ENCODE peak calls at places on chromosomes 11 and 22, in five cellular contexts. One of them, this sample, is unnamed.

GRCh38 chr11:69726019-69726418 is 22.2 kb upstream of the FGF19 start:
- DNase-seq in sigmoid colon: no peak
- DNase-seq in Peyer's patch: no peak
- DNase-seq in gastrocnemius medialis: no peak
- DNase-seq in PC-3: no peak
- DNase-seq in this sample: no peak

GRCh38 chr22:26599505-26599904 is 9.6 kb upstream of the TPST2 start:
- DNase-seq in sigmoid colon: no peak
- DNase-seq in Peyer's patch: no peak
- DNase-seq in gastrocnemius medialis: no peak
- DNase-seq in PC-3: no peak
- DNase-seq in this sample: no peak

GRCh38 chr11:121841487-121842167 is 274.4 kb downstream of the BLID start:
- DNase-seq in sigmoid colon: peak; percentile 63
- DNase-seq in Peyer's patch: no peak
- DNase-seq in gastrocnemius medialis: no peak
- DNase-seq in PC-3: peak; percentile 47
- DNase-seq in this sample: peak; percentile 82

GRCh38 chr11:94144233-94144632 is 15.6 kb downstream of the PANX1 start:
- DNase-seq in sigmoid colon: no peak
- DNase-seq in Peyer's patch: no peak
- DNase-seq in gastrocnemius medialis: no peak
- DNase-seq in PC-3: peak; percentile 46
- DNase-seq in this sample: no peak

GRCh38 chr22:36872866-36873498 is 12.2 kb downstream of the NCF4 start:
- DNase-seq in sigmoid colon: no peak
- DNase-seq in Peyer's patch: no peak
- DNase-seq in gastrocnemius medialis: no peak
- DNase-seq in PC-3: no peak
- DNase-seq in this sample: no peak

GRCh38 chr11:30314625-30315024 is 8.3 kb upstream of the ARL14EP start:
- DNase-seq in sigmoid colon: no peak
- DNase-seq in Peyer's patch: no peak
- DNase-seq in gastrocnemius medialis: no peak
- DNase-seq in PC-3: peak; percentile 7
- DNase-seq in this sample: no peak

GRCh38 chr11:8277691-8278090 is 14.0 kb upstream of the LMO1 start:
- DNase-seq in sigmoid colon: peak; percentile 26
- DNase-seq in Peyer's patch: no peak
- DNase-seq in gastrocnemius medialis: no peak
- DNase-seq in PC-3: no peak
- DNase-seq in this sample: no peak

GRCh38 chr22:28742562-28742962 is 723 bp downstream of the HSCB start:
- DNase-seq in sigmoid colon: no peak
- DNase-seq in Peyer's patch: peak; percentile 87
- DNase-seq in gastrocnemius medialis: no peak
- DNase-seq in PC-3: no peak
- DNase-seq in this sample: no peak

GRCh38 chr11:75314771-75315438 is 36.6 kb downstream of the ARRB1 start:
- DNase-seq in sigmoid colon: peak; percentile 54
- DNase-seq in Peyer's patch: no peak
- DNase-seq in gastrocnemius medialis: no peak
- DNase-seq in PC-3: no peak
- DNase-seq in this sample: no peak

GRCh38 chr11:96098511-96099241 is 174.8 kb upstream of the MTMR2 start:
- DNase-seq in sigmoid colon: no peak
- DNase-seq in Peyer's patch: no peak
- DNase-seq in gastrocnemius medialis: no peak
- DNase-seq in PC-3: peak; percentile 80
- DNase-seq in this sample: no peak

GRCh38 chr11:74520927-74521665 is 27.6 kb upstream of the LIPT2 start:
- DNase-seq in sigmoid colon: no peak
- DNase-seq in Peyer's patch: no peak
- DNase-seq in gastrocnemius medialis: no peak
- DNase-seq in PC-3: no peak
- DNase-seq in this sample: no peak

GRCh38 chr11:1830500-1831223 is 4.1 kb upstream of the SYT8 start:
- DNase-seq in sigmoid colon: no peak
- DNase-seq in Peyer's patch: no peak
- DNase-seq in gastrocnemius medialis: no peak
- DNase-seq in PC-3: no peak
- DNase-seq in this sample: no peak

GRCh38 chr11:120660024-120660565 is 148.5 kb downstream of the GRIK4 start:
- DNase-seq in sigmoid colon: no peak
- DNase-seq in Peyer's patch: no peak
- DNase-seq in gastrocnemius medialis: no peak
- DNase-seq in PC-3: peak; percentile 55
- DNase-seq in this sample: no peak

GRCh38 chr11:123525511-123525918 is 95.4 kb downstream of the GRAMD1B start:
- DNase-seq in sigmoid colon: no peak
- DNase-seq in Peyer's patch: peak; percentile 6
- DNase-seq in gastrocnemius medialis: no peak
- DNase-seq in PC-3: no peak
- DNase-seq in this sample: no peak

GRCh38 chr11:84990141-84990540 is 637.0 kb downstream of the DLG2 start:
- DNase-seq in sigmoid colon: no peak
- DNase-seq in Peyer's patch: no peak
- DNase-seq in gastrocnemius medialis: no peak
- DNase-seq in PC-3: no peak
- DNase-seq in this sample: no peak

GRCh38 chr11:28757725-28758515 is 649.7 kb downstream of the METTL15 start:
- DNase-seq in sigmoid colon: no peak
- DNase-seq in Peyer's patch: no peak
- DNase-seq in gastrocnemius medialis: no peak
- DNase-seq in PC-3: peak; percentile 95
- DNase-seq in this sample: peak; percentile 89

GRCh38 chr22:49655168-49655812 is 172.4 kb downstream of the BRD1 start:
- DNase-seq in sigmoid colon: no peak
- DNase-seq in Peyer's patch: no peak
- DNase-seq in gastrocnemius medialis: no peak
- DNase-seq in PC-3: no peak
- DNase-seq in this sample: no peak

GRCh38 chr11:43790444-43790794 is 90.2 kb upstream of the ALKBH3 start:
- DNase-seq in sigmoid colon: no peak
- DNase-seq in Peyer's patch: no peak
- DNase-seq in gastrocnemius medialis: no peak
- DNase-seq in PC-3: peak; percentile 9
- DNase-seq in this sample: no peak

GRCh38 chr11:58152776-58153175 is 27.4 kb upstream of the OR9I1 start:
- DNase-seq in sigmoid colon: no peak
- DNase-seq in Peyer's patch: no peak
- DNase-seq in gastrocnemius medialis: no peak
- DNase-seq in PC-3: no peak
- DNase-seq in this sample: no peak

GRCh38 chr11:26851696-26852095 is 129.8 kb upstream of the SLC5A12 start:
- DNase-seq in sigmoid colon: no peak
- DNase-seq in Peyer's patch: no peak
- DNase-seq in gastrocnemius medialis: no peak
- DNase-seq in PC-3: no peak
- DNase-seq in this sample: no peak

GRCh38 chr11:76939219-76939631 is 78.5 kb downstream of the ACER3 start:
- DNase-seq in sigmoid colon: no peak
- DNase-seq in Peyer's patch: no peak
- DNase-seq in gastrocnemius medialis: no peak
- DNase-seq in PC-3: peak; percentile 89
- DNase-seq in this sample: no peak

GRCh38 chr11:106619320-106619990 is 398.8 kb downstream of the GUCY1A2 start:
- DNase-seq in sigmoid colon: no peak
- DNase-seq in Peyer's patch: no peak
- DNase-seq in gastrocnemius medialis: no peak
- DNase-seq in PC-3: peak; percentile 44
- DNase-seq in this sample: no peak

GRCh38 chr11:114321621-114322257 is 25.5 kb downstream of the NNMT start:
- DNase-seq in sigmoid colon: no peak
- DNase-seq in Peyer's patch: no peak
- DNase-seq in gastrocnemius medialis: no peak
- DNase-seq in PC-3: peak; percentile 80
- DNase-seq in this sample: peak; percentile 90

GRCh38 chr11:94473177-94473799 is 20.4 kb downstream of the MRE11 start:
- DNase-seq in sigmoid colon: no peak
- DNase-seq in Peyer's patch: no peak
- DNase-seq in gastrocnemius medialis: no peak
- DNase-seq in PC-3: no peak
- DNase-seq in this sample: no peak

GRCh38 chr11:18204771-18205170 is 31.8 kb downstream of the SAA4 start:
- DNase-seq in sigmoid colon: no peak
- DNase-seq in Peyer's patch: no peak
- DNase-seq in gastrocnemius medialis: no peak
- DNase-seq in PC-3: no peak
- DNase-seq in this sample: no peak

DNA sequence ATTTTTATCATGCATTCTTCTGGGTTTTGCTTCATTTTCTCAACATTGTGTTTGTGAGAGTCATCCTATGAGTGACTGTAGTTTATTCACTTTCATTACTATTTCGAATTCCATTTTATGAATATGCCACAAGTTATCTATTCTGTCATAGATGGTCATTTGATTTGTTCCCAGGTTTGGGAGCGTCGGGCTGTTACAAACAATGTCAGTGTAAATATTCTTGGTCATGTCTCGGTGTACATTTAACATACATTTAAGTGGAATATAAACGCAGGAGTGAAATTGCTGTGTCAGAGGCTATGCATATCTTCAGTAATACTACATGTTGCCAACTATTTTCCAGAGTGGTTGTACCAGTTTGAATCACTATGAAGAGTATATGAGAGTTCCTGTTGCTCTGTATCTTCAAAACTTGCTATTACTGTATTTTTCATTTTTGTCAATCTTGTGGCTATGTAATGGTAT is 2.4 kb downstream of the TRIM44 start:
- DNase-seq in sigmoid colon: no peak
- DNase-seq in Peyer's patch: no peak
- DNase-seq in gastrocnemius medialis: no peak
- DNase-seq in PC-3: peak; percentile 24
- DNase-seq in this sample: no peak
- H3K4me3 ChIP-seq in sigmoid colon: no peak overlapping the region
- H3K4me3 ChIP-seq in Peyer's patch: no peak overlapping the region
- H3K4me3 ChIP-seq in gastrocnemius medialis: peak overlapping the region; percentile 90
- H3K4me3 ChIP-seq in PC-3: peak overlapping the region; percentile 74
- H3K4me3 ChIP-seq in this sample: no peak overlapping the region

DNA sequence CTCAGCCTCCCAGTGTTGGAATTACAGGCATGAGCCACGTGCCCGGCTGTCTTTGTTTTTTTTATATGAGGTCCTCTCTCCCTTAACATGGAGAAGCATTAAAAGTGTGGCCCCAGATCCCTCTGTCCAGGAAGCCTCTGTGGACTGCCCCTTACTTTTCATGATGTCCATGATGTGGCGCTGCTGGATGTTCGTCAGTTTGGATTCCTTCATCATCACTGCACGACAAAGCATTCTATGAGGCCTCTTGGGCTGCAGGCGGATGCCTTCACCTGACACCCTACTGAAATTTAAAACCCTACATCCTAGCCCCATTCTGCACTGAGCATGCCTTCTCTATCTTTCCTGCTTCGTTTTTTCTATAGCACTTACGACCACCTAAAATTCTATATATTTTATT is 2.1 kb downstream of the C22orf23 start:
- DNase-seq in sigmoid colon: no peak
- DNase-seq in Peyer's patch: no peak
- DNase-seq in gastrocnemius medialis: no peak
- DNase-seq in PC-3: no peak
- DNase-seq in this sample: no peak
- TF ChIP-seq CTCF in sigmoid colon: no peak
- TF ChIP-seq CTCF in Peyer's patch: no peak
- TF ChIP-seq CTCF in gastrocnemius medialis: no peak
- TF ChIP-seq CTCF in PC-3: no peak
- TF ChIP-seq CTCF in this sample: no peak

DNA sequence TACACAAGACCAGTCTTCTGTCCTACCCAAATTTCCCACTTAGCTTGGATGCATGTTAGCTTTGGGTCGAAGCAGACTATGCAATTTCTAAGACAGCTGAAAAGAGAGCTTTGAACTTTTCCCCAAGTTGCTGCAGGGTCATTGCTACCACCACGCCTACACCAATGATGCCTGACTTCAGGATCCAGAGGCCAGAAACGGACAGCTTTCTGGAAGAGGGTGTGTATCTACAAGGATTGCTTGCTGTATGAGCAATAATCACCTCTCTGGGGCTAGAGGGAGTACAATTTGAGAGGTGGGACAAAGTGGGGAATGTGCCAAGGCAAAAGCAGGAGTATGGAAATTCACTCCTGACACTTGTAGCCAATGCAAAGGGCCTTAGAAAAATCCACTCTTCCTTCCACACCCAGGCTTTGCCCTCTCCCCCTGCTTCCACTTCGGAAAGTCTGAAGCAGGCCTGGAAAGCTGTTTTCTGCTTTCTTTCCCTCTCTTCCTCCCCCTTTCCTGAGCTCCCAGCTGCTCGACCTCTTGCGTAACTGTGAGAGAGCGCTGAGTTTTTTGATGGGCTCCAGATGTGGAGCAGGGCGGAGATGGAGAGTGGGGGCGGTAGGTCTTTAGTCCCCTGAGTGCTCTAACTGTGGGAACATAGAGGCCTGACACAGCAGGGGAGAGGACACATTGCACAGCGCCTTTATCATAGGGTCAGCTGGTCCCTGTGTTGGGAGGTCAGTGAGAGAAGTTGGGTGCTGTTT is 2.1 kb upstream of the PHLDB1 start:
- DNase-seq in sigmoid colon: peak; percentile 95
- DNase-seq in Peyer's patch: peak; percentile 22
- DNase-seq in gastrocnemius medialis: peak; percentile 79
- DNase-seq in PC-3: no peak
- DNase-seq in this sample: peak; percentile 38
- H3K4me3 ChIP-seq in sigmoid colon: no peak overlapping the region
- H3K4me3 ChIP-seq in Peyer's patch: no peak overlapping the region
- H3K4me3 ChIP-seq in gastrocnemius medialis: no peak overlapping the region
- H3K4me3 ChIP-seq in PC-3: no peak overlapping the region
- H3K4me3 ChIP-seq in this sample: no peak overlapping the region

GRCh38 chr11:15707971-15708370 is 593.2 kb downstream of the INSC start:
- DNase-seq in sigmoid colon: no peak
- DNase-seq in Peyer's patch: no peak
- DNase-seq in gastrocnemius medialis: peak; percentile 21
- DNase-seq in PC-3: peak; percentile 9
- DNase-seq in this sample: no peak
- TF ChIP-seq CTCF in sigmoid colon: no peak
- TF ChIP-seq CTCF in Peyer's patch: no peak
- TF ChIP-seq CTCF in gastrocnemius medialis: no peak
- TF ChIP-seq CTCF in PC-3: no peak
- TF ChIP-seq CTCF in this sample: no peak

DNA sequence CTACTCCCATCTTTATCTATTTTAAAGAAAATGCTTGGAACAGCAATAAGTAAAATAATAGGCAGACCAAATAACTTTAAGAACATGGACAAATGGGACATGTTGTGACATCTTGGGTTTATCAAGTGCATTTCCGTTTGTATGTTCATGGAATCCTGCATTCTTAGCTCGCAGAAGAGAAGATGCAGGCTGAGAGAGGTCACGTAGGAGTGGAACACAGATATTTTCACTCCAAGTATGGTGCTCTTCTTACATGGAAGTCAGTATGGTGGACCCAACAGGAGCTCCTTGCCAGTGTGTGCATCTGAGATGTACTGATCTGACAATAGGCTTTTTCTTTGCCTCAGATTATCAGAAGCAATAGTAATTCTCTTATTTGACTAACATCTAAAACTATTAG is 1.7 kb downstream of the E2F8 start:
- DNase-seq in sigmoid colon: no peak
- DNase-seq in Peyer's patch: no peak
- DNase-seq in gastrocnemius medialis: no peak
- DNase-seq in PC-3: no peak
- DNase-seq in this sample: no peak
- H3K4me3 ChIP-seq in sigmoid colon: no peak overlapping the region
- H3K4me3 ChIP-seq in Peyer's patch: no peak overlapping the region
- H3K4me3 ChIP-seq in gastrocnemius medialis: no peak overlapping the region
- H3K4me3 ChIP-seq in PC-3: peak overlapping the region; percentile 90
- H3K4me3 ChIP-seq in this sample: no peak overlapping the region

This sample was measured in AG04449.